ENCODE peak calls at places on chromosomes 12 and 14, in nine cellular contexts. M, Q, Y, P, X, W, E, I and S are unnamed samples.

GRCh38 chr12:116087399-116087798 is 190.1 kb downstream of the MED13L start:
- DNase-seq in M (no peak), Q (no peak), Y (no peak), P (no peak), X (no peak), W (no peak), E (no peak), I (no peak), S (no peak)

GRCh38 chr12:6963741-6964446 is 6.6 kb downstream of the PHB2 start:
- DNase-seq in M (no peak), Q (peak; percentile 76), Y (peak; percentile 69), P (no peak), X (peak; percentile 73), W (no peak), E (no peak), I (no peak), S (no peak)

GRCh38 chr12:14201291-14201690 is 164.2 kb upstream of the ATF7IP start:
- DNase-seq in M (no peak), Q (no peak), Y (no peak), P (no peak), X (no peak), W (no peak), E (no peak), I (no peak), S (no peak)

GRCh38 chr14:25759251-25759650 is 709.3 kb upstream of the STXBP6 start:
- DNase-seq in M (no peak), Q (no peak), Y (no peak), P (no peak), X (no peak), W (no peak), E (no peak), I (no peak), S (no peak)

GRCh38 chr14:92447416-92448197 is 66.0 kb upstream of the RIN3 start:
- DNase-seq in M (no peak), Q (no peak), Y (no peak), P (no peak), X (no peak), W (no peak), E (no peak), I (no peak), S (no peak)

GRCh38 chr12:2299207-2299606 is 246.4 kb downstream of the CACNA1C start:
- DNase-seq in M (no peak), Q (peak; percentile 66), Y (no peak), P (no peak), X (no peak), W (no peak), E (no peak), I (no peak), S (no peak)

GRCh38 chr12:3148366-3149000 is 71.3 kb downstream of the TSPAN9 start:
- DNase-seq in M (no peak), Q (no peak), Y (peak; percentile 55), P (no peak), X (no peak), W (peak; percentile 82), E (no peak), I (no peak), S (peak; percentile 83)

GRCh38 chr14:96212140-96212539 is 7.5 kb downstream of the BDKRB2 start:
- DNase-seq in M (no peak), Q (no peak), Y (no peak), P (no peak), X (no peak), W (no peak), E (no peak), I (no peak), S (no peak)

GRCh38 chr12:46983959-46984833 is 95.2 kb upstream of the PCED1B start:
- DNase-seq in M (peak; percentile 7), Q (no peak), Y (no peak), P (peak; percentile 9), X (no peak), W (no peak), E (peak; percentile 33), I (peak; percentile 33), S (no peak)

GRCh38 chr12:12294215-12295005 is 27.6 kb upstream of the LRP6 start:
- DNase-seq in M (no peak), Q (no peak), Y (no peak), P (no peak), X (no peak), W (peak; percentile 44), E (no peak), I (no peak), S (no peak)

GRCh38 chr14:99035712-99036593 is 236.0 kb downstream of the BCL11B start:
- DNase-seq in M (no peak), Q (peak; percentile 94), Y (peak; percentile 78), P (no peak), X (peak; percentile 58), W (peak; percentile 82), E (no peak), I (no peak), S (peak; percentile 72)

GRCh38 chr12:121159467-121160307 is 27.0 kb downstream of the P2RX7 start:
- DNase-seq in M (no peak), Q (no peak), Y (no peak), P (no peak), X (no peak), W (no peak), E (no peak), I (no peak), S (no peak)

GRCh38 chr12:15801770-15802393 is 12.7 kb upstream of the EPS8 start:
- DNase-seq in M (no peak), Q (no peak), Y (no peak), P (no peak), X (no peak), W (no peak), E (no peak), I (no peak), S (no peak)

GRCh38 chr12:65494537-65494936 is 216.1 kb downstream of the MSRB3 start:
- DNase-seq in M (no peak), Q (no peak), Y (no peak), P (no peak), X (no peak), W (no peak), E (no peak), I (no peak), S (no peak)

GRCh38 chr12:34402899-34403705 is 380.8 kb downstream of the ALG10 start:
- DNase-seq in M (no peak), Q (peak; percentile 56), Y (peak; percentile 49), P (no peak), X (peak; percentile 7), W (peak; percentile 1), E (peak; percentile 0), I (peak; percentile 0), S (peak; percentile 5)

GRCh38 chr12:34400986-34401658 is 378.8 kb downstream of the ALG10 start:
- DNase-seq in M (no peak), Q (peak; percentile 32), Y (peak; percentile 57), P (no peak), X (peak; percentile 7), W (peak; percentile 1), E (peak; percentile 2), I (peak; percentile 3), S (peak; percentile 7)

GRCh38 chr12:34400423-34400881 is 378.2 kb downstream of the ALG10 start:
- DNase-seq in M (no peak), Q (peak; percentile 59), Y (no peak), P (no peak), X (peak; percentile 1), W (peak; percentile 4), E (no peak), I (peak; percentile 1), S (peak; percentile 3)

GRCh38 chr12:34402228-34402898 is 380.1 kb downstream of the ALG10 start:
- DNase-seq in M (no peak), Q (peak; percentile 43), Y (peak; percentile 52), P (no peak), X (peak; percentile 7), W (peak; percentile 8), E (peak; percentile 0), I (peak; percentile 1), S (peak; percentile 2)

GRCh38 chr12:34401659-34402227 is 379.4 kb downstream of the ALG10 start:
- DNase-seq in M (no peak), Q (peak; percentile 56), Y (peak; percentile 58), P (no peak), X (peak; percentile 10), W (peak; percentile 4), E (peak; percentile 1), I (peak; percentile 4), S (peak; percentile 7)
- H3K9me3 ChIP-seq in M (peaks cover 30% of the 10 kb centered on the region), Q (peaks cover 18% of the 10 kb centered on the region), Y (peaks cover 13% of the 10 kb centered on the region), P (peaks cover 9% of the 10 kb centered on the region), X (peaks cover 100% of the 10 kb centered on the region), W (no peaks in the 10 kb centered on the region), E (no peaks in the 10 kb centered on the region), I (no peaks in the 10 kb centered on the region), S (peaks cover 22% of the 10 kb centered on the region)

GRCh38 chr12:99053599-99054362 is 408.7 kb downstream of the APAF1 start:
- DNase-seq in M (no peak), Q (no peak), Y (no peak), P (no peak), X (no peak), W (no peak), E (no peak), I (no peak), S (no peak)
- H3K9me3 ChIP-seq in M (no peaks in the 10 kb centered on the region), Q (no peaks in the 10 kb centered on the region), Y (no peaks in the 10 kb centered on the region), P (no peaks in the 10 kb centered on the region), X (no peaks in the 10 kb centered on the region), W (no peaks in the 10 kb centered on the region), E (no peaks in the 10 kb centered on the region), I (no peaks in the 10 kb centered on the region), S (no peaks in the 10 kb centered on the region)

GRCh38 chr12:72297666-72298065 is 25.5 kb downstream of the TRHDE start:
- DNase-seq in M (no peak), Q (no peak), Y (no peak), P (no peak), X (no peak), W (no peak), E (peak; percentile 65), I (no peak), S (no peak)

GRCh38 chr12:72296389-72296788 is 24.2 kb downstream of the TRHDE start:
- DNase-seq in M (no peak), Q (no peak), Y (no peak), P (no peak), X (no peak), W (no peak), E (no peak), I (no peak), S (no peak)

GRCh38 chr12:72295101-72295500 is 22.9 kb downstream of the TRHDE start:
- DNase-seq in M (no peak), Q (no peak), Y (peak; percentile 47), P (no peak), X (no peak), W (no peak), E (no peak), I (no peak), S (no peak)

GRCh38 chr12:72295744-72296143 is 23.6 kb downstream of the TRHDE start:
- DNase-seq in M (no peak), Q (no peak), Y (no peak), P (no peak), X (no peak), W (no peak), E (no peak), I (no peak), S (no peak)

GRCh38 chr12:72300728-72301127 is 28.6 kb downstream of the TRHDE start:
- DNase-seq in M (no peak), Q (no peak), Y (no peak), P (no peak), X (no peak), W (no peak), E (no peak), I (no peak), S (no peak)
- H3K9me3 ChIP-seq in M (no peaks in the 10 kb centered on the region), Q (no peaks in the 10 kb centered on the region), Y (no peaks in the 10 kb centered on the region), P (no peaks in the 10 kb centered on the region), X (no peaks in the 10 kb centered on the region), W (no peaks in the 10 kb centered on the region), E (no peaks in the 10 kb centered on the region), I (no peaks in the 10 kb centered on the region), S (no peaks in the 10 kb centered on the region)

DNA sequence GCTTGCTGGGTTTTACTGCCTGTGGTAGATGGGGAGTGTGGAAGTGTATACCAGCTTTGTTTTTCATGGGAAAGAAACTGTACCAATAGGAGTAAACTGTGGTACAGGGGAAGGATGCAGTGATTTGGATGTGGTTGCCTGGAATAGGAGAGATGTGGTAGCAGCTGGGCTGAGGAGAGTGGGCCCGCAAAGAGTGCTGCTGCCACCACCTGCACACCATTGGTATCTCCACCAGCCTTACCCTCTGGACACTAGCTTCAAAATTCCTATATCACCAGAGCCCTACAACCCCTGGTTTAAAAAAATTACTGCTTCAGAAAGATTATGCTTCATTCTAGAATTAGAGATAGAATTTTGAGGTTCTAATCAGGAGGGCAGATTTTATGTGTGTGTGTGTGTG is 53.6 kb downstream of the AKAP6 start:
- DNase-seq in M (no peak), Q (no peak), Y (no peak), P (no peak), X (peak; percentile 30), W (no peak), E (peak; percentile 24), I (peak; percentile 27), S (no peak)
- H3K9me3 ChIP-seq in M (no peaks in the 10 kb centered on the region), Q (no peaks in the 10 kb centered on the region), Y (no peaks in the 10 kb centered on the region), P (no peaks in the 10 kb centered on the region), X (no peaks in the 10 kb centered on the region), W (no peaks in the 10 kb centered on the region), E (no peaks in the 10 kb centered on the region), I (no peaks in the 10 kb centered on the region), S (no peaks in the 10 kb centered on the region)